ENCODE peak calls at places on chromosomes 2 and 18, in eight cellular contexts. V is A549; B is stimulated activated naive B cell treated with anti-CD40 and anti-IgM and Interleukin-4, amounts not matched to agents 10 μg/mL and 1 μg/mL and 100 μg/mL, for 72 hours; D is cardiac muscle cell; O is GM23248; S is activated CD4-positive, alpha-beta T cell treated with anti-CD3 and anti-CD28 coated beads for 48 hours; U is AG08395; F is GOT3. T is an unnamed sample.

GRCh38 chr2:225737556-225737955 is 338.0 kb downstream of the NYAP2 start:
- DNase-seq in S (no peak), F (no peak), B (no peak), U (peak; percentile 17), D (peak; percentile 40), V (no peak), O (peak; percentile 46), T (no peak)

GRCh38 chr2:195706161-195706900 is 49.3 kb downstream of the SLC39A10 start:
- DNase-seq in V (no peak), S (no peak), O (peak; percentile 43), U (peak; percentile 6), B (no peak), F (no peak), D (peak; percentile 48), T (no peak)

GRCh38 chr18:76476665-76477561 is 18.1 kb downstream of the ZNF516 start:
- DNase-seq in O (peak; percentile 91), V (peak; percentile 72), S (no peak), B (no peak), U (peak; percentile 82), D (peak; percentile 94), F (no peak), T (peak; percentile 88)

GRCh38 chr18:61860302-61860701 is 32.5 kb downstream of the RNF152 start:
- DNase-seq in S (no peak), V (no peak), B (no peak), F (no peak), D (peak; percentile 30), U (no peak), O (peak; percentile 13), T (no peak)

GRCh38 chr2:150449856-150450255 is 37.6 kb downstream of the RND3 start:
- DNase-seq in S (no peak), U (no peak), V (no peak), F (no peak), B (no peak), D (no peak), O (no peak), T (no peak)

GRCh38 chr2:137823196-137823595 is 141.1 kb upstream of the HNMT start:
- DNase-seq in U (no peak), B (no peak), O (no peak), S (no peak), F (no peak), D (no peak), V (no peak), T (no peak)

GRCh38 chr2:4528773-4529172 is 825.4 kb downstream of the DCDC2C start:
- DNase-seq in S (no peak), U (no peak), O (no peak), D (no peak), F (no peak), B (no peak), V (no peak), T (no peak)

GRCh38 chr2:134361648-134362047 is 107.8 kb downstream of the MGAT5 start:
- DNase-seq in B (no peak), O (no peak), V (no peak), F (no peak), U (no peak), S (no peak), D (no peak), T (no peak)

GRCh38 chr18:42736074-42736473 is 379.4 kb downstream of the RIT2 start:
- DNase-seq in F (no peak), V (no peak), U (no peak), O (peak; percentile 0), B (no peak), D (no peak), S (no peak), T (no peak)

GRCh38 chr2:22329097-22329716 is 1055.8 kb upstream of the KLHL29 start:
- DNase-seq in O (no peak), B (no peak), U (no peak), S (no peak), F (no peak), D (peak; percentile 9), V (no peak), T (no peak)

GRCh38 chr2:61178603-61179545 is 16.9 kb downstream of the C2orf74 start:
- DNase-seq in F (no peak), V (no peak), D (peak; percentile 42), U (no peak), S (peak; percentile 21), B (no peak), O (peak; percentile 57), T (peak; percentile 18)

GRCh38 chr2:15357186-15357585 is 203.9 kb downstream of the NBAS start:
- DNase-seq in F (no peak), S (no peak), B (no peak), U (no peak), D (no peak), V (no peak), O (no peak), T (no peak)

GRCh38 chr2:17879137-17879912 is 858 bp downstream of the KCNS3 start:
- DNase-seq in S (peak; percentile 10), U (peak; percentile 86), B (peak; percentile 3), O (peak; percentile 85), D (peak; percentile 38), V (peak; percentile 77), F (no peak), T (no peak)

GRCh38 chr18:23207191-23207955 is 72.1 kb downstream of the CABLES1 start:
- DNase-seq in D (no peak), V (peak; percentile 19), O (no peak), F (no peak), U (no peak), B (no peak), S (no peak), T (peak; percentile 60)

GRCh38 chr18:67932261-67932660 is 415.7 kb upstream of the DSEL start:
- DNase-seq in V (no peak), B (no peak), S (no peak), O (no peak), F (no peak), D (no peak), U (no peak), T (no peak)

GRCh38 chr2:228938629-228939028 is 332.5 kb downstream of the PID1 start:
- DNase-seq in F (no peak), D (peak; percentile 36), B (no peak), S (no peak), V (no peak), U (peak; percentile 29), O (peak; percentile 5), T (no peak)

GRCh38 chr2:115165529-115166109 is 723.2 kb downstream of the DPP10 start:
- DNase-seq in D (peak; percentile 44), O (peak; percentile 62), V (peak; percentile 36), B (no peak), S (no peak), F (no peak), U (peak; percentile 4), T (peak; percentile 22)

GRCh38 chr2:73285162-73285739 is 973 bp upstream of the FBXO41 start:
- DNase-seq in U (no peak), V (no peak), D (no peak), O (no peak), B (peak; percentile 75), F (no peak), S (peak; percentile 48), T (peak; percentile 5)

GRCh38 chr2:37232131-37232933 is 874 bp downstream of the NDUFAF7 start:
- DNase-seq in S (peak; percentile 20), B (no peak), F (no peak), U (peak; percentile 72), D (peak; percentile 15), V (peak; percentile 21), O (peak; percentile 62), T (peak; percentile 54)

GRCh38 chr2:125313806-125314205 is 1288.7 kb downstream of the CNTNAP5 start:
- DNase-seq in B (no peak), O (no peak), S (no peak), D (no peak), U (no peak), V (no peak), F (no peak), T (no peak)

GRCh38 chr2:236826727-236827126 is 257.1 kb downstream of the ACKR3 start:
- DNase-seq in F (no peak), U (no peak), B (no peak), D (no peak), V (no peak), O (no peak), S (no peak), T (no peak)

GRCh38 chr2:230627806-230628724 is 84.6 kb upstream of the CAB39 start:
- DNase-seq in V (peak; percentile 41), B (no peak), S (no peak), O (peak; percentile 60), U (peak; percentile 57), F (no peak), D (peak; percentile 78), T (peak; percentile 58)

GRCh38 chr2:151928380-151928779 is 100.2 kb upstream of the ARL5A start:
- DNase-seq in V (peak; percentile 70), F (no peak), D (no peak), U (no peak), O (no peak), S (no peak), B (no peak), T (no peak)

GRCh38 chr2:78940998-78941397 is 84.5 kb upstream of the REG3G start:
- DNase-seq in U (no peak), B (no peak), F (no peak), V (no peak), S (no peak), D (peak; percentile 69), O (no peak), T (no peak)

GRCh38 chr2:118807668-118808428 is 39.6 kb downstream of the EN1 start:
- DNase-seq in D (no peak), B (no peak), F (no peak), U (no peak), S (no peak), O (no peak), V (no peak), T (no peak)

GRCh38 chr18:23135679-23136325 is 517 bp downstream of the CABLES1 start:
- DNase-seq in F (no peak), V (no peak), D (peak; percentile 54), O (peak; percentile 75), U (peak; percentile 53), B (peak; percentile 12), S (peak; percentile 22), T (peak; percentile 41)

GRCh38 chr18:4107049-4107459 is 348.1 kb downstream of the DLGAP1 start:
- DNase-seq in D (no peak), V (no peak), S (no peak), B (no peak), F (no peak), O (no peak), U (no peak), T (no peak)

GRCh38 chr2:205145888-205146287 is 536.4 kb upstream of the NRP2 start:
- DNase-seq in O (no peak), F (no peak), D (no peak), V (no peak), S (no peak), U (no peak), B (no peak), T (no peak)

GRCh38 chr2:135948642-135949355 is 36.6 kb downstream of the DARS1 start:
- DNase-seq in V (peak; percentile 69), F (no peak), B (no peak), S (peak; percentile 24), D (peak; percentile 37), O (peak; percentile 85), U (peak; percentile 41), T (no peak)

GRCh38 chr2:190418717-190419116 is 10.6 kb downstream of the MFSD6 start:
- DNase-seq in F (no peak), U (no peak), D (no peak), B (no peak), S (no peak), O (no peak), V (no peak), T (no peak)

GRCh38 chr2:142681952-142682351 is 195.5 kb upstream of the KYNU start:
- DNase-seq in O (no peak), F (no peak), U (no peak), S (no peak), B (no peak), D (no peak), V (no peak), T (no peak)

GRCh38 chr18:42053188-42053781 is 98.3 kb downstream of the PIK3C3 start:
- DNase-seq in V (peak; percentile 33), D (peak; percentile 80), S (peak; percentile 69), B (peak; percentile 26), U (peak; percentile 45), F (no peak), O (peak; percentile 74), T (peak; percentile 74)